ENCODE peak calls at places on chromosomes 6 and 20, in eight cellular contexts. G is heart left ventricle, X is pancreas, Y is suprapubic skin, B is dorsolateral prefrontal cortex, D is astrocyte of the cerebellum, E is lower leg skin, U is fibroblast of mammary gland. N is an unnamed sample.

GRCh38 chr20:1674361-1674760 is 16.8 kb upstream of the SIRPG start:
- DNase-seq in G (no peak), X (no peak), Y (no peak), B (no peak), D (no peak), E (no peak), U (no peak), N (peak)

GRCh38 chr20:36506253-36506652 is 35.1 kb upstream of the MYL9 start:
- DNase-seq in G (no peak), X (no peak), Y (no peak), B (no peak), D (no peak), E (no peak), U (no peak), N (no peak)

GRCh38 chr20:13819885-13820645 is 35.2 kb downstream of the NDUFAF5 start:
- DNase-seq in G (no peak), X (peak), Y (no peak), B (no peak), D (peak), E (no peak), U (peak), N (peak)

GRCh38 chr6:61809004-61809595 is 476.9 kb downstream of the KHDRBS2 start:
- DNase-seq in G (no peak), X (no peak), Y (no peak), B (no peak), D (no peak), E (no peak), U (peak), N (no peak)

GRCh38 chr20:51378171-51378928 is 164.2 kb downstream of the NFATC2 start:
- DNase-seq in G (no peak), X (no peak), Y (no peak), B (no peak), D (no peak), E (no peak), U (no peak), N (no peak)

GRCh38 chr6:39416026-39416425 is 93.5 kb upstream of the KCNK16 start:
- DNase-seq in G (no peak), X (no peak), Y (no peak), B (no peak), D (no peak), E (no peak), U (no peak), N (no peak)

GRCh38 chr6:162963861-162964260 is 236.1 kb downstream of the PACRG start:
- DNase-seq in G (no peak), X (no peak), Y (no peak), B (no peak), D (no peak), E (no peak), U (peak), N (no peak)

GRCh38 chr6:157519255-157520116 is 138.5 kb downstream of the ZDHHC14 start:
- DNase-seq in G (no peak), X (no peak), Y (no peak), B (no peak), D (no peak), E (no peak), U (no peak), N (no peak)

GRCh38 chr6:27096834-27097511 is 150.5 kb upstream of the PRSS16 start:
- DNase-seq in G (no peak), X (peak), Y (no peak), B (no peak), D (peak), E (no peak), U (peak), N (peak)

GRCh38 chr6:157244175-157244574 is 79.1 kb downstream of the TMEM242 start:
- DNase-seq in G (no peak), X (no peak), Y (no peak), B (no peak), D (no peak), E (no peak), U (peak), N (no peak)

GRCh38 chr6:26109776-26110175 is 22.5 kb downstream of the HFE start:
- DNase-seq in G (no peak), X (no peak), Y (no peak), B (no peak), D (no peak), E (no peak), U (no peak), N (no peak)

GRCh38 chr6:116363759-116364158 is 7.0 kb upstream of the DSE start:
- DNase-seq in G (no peak), X (no peak), Y (no peak), B (no peak), D (no peak), E (no peak), U (peak), N (no peak)

GRCh38 chr6:133315811-133316210 is 74.7 kb downstream of the EYA4 start:
- DNase-seq in G (no peak), X (no peak), Y (no peak), B (no peak), D (no peak), E (no peak), U (no peak), N (no peak)

GRCh38 chr20:10350188-10350842 is 83.7 kb downstream of the MKKS start:
- DNase-seq in G (no peak), X (no peak), Y (no peak), B (no peak), D (no peak), E (no peak), U (no peak), N (no peak)

GRCh38 chr6:81553246-81553645 is 199.2 kb downstream of the TENT5A start:
- DNase-seq in G (no peak), X (no peak), Y (no peak), B (no peak), D (no peak), E (no peak), U (peak), N (no peak)

GRCh38 chr6:34657037-34657306 is 39.6 kb downstream of the ILRUN start:
- DNase-seq in G (no peak), X (no peak), Y (no peak), B (no peak), D (peak), E (no peak), U (no peak), N (no peak)
- H3K4me3 ChIP-seq in G (peak), X (no peak), Y (peak), B (peak), D (peak), E (no peak), U (peak), N (no peak)

GRCh38 chr6:30341728-30342127 is 3.2 kb upstream of the RPP21 start:
- DNase-seq in G (no peak), X (no peak), Y (no peak), B (no peak), D (no peak), E (no peak), U (no peak), N (no peak)

GRCh38 chr6:30344191-30344867 is 627 bp upstream of the RPP21 start:
- DNase-seq in G (no peak), X (no peak), Y (no peak), B (no peak), D (no peak), E (no peak), U (no peak), N (no peak)

GRCh38 chr6:30345852-30346251 is 896 bp downstream of the RPP21 start:
- DNase-seq in G (no peak), X (no peak), Y (no peak), B (no peak), D (no peak), E (no peak), U (no peak), N (no peak)

GRCh38 chr6:30341249-30341648 is 3.7 kb upstream of the RPP21 start:
- DNase-seq in G (no peak), X (no peak), Y (no peak), B (no peak), D (no peak), E (no peak), U (no peak), N (no peak)

GRCh38 chr6:30344868-30345671 is at the start of gene RPP21:
- DNase-seq in G (peak), X (peak), Y (peak), B (peak), D (peak), E (peak), U (peak), N (peak)
- TF ChIP-seq CTCF in G (no peak), X (no peak), Y (no peak), B (no peak), D (no peak), E (no peak), U (no peak), N (no peak)

DNA sequence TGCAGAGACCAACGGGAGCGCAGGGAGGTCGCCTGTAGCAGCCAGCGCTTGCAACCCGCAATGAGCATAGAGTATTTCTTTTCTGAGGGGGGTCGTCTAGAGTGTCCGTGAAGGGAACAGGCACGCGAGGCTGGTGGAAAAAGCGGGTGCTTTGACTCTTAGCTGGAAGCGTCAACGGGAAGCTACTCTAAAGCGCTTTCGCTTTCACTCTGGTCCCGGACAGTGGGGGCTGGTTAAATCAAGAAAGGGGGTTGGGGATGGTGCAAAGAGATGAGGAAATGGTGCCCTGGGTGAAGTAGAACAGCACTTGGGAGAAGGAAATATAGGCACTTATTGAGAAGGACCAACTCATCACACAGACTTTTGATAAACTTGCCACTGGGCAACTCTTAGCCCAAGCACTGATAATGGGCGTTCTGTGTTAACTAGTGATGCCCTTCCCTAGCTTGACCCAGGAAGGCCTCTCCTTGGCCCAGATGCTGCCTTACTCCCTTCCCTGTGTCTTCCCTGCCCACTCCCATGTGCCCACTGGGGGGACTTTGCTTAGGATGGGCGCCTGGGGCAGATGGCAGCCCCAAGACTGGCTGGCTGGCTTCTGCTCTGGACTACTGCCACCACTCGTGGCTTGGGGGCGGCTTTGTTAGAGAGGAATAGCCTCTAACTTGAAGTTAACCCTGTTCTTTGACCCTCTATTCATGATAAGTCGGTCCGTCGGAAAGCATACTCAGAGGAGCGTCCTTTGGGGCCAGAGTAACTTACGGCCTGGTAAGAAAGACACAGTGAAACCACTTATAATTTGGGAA is 585 bp downstream of the PSMB9 start:
- DNase-seq in G (peak), X (peak), Y (no peak), B (no peak), D (no peak), E (no peak), U (peak), N (peak)
- H3K4me3 ChIP-seq in G (peak), X (peak), Y (peak), B (peak), D (peak), E (peak), U (peak), N (peak)

GRCh38 chr6:6674872-6675271 is 86.4 kb downstream of the LY86 start:
- DNase-seq in G (no peak), X (no peak), Y (no peak), B (no peak), D (no peak), E (no peak), U (peak), N (no peak)
- TF ChIP-seq CTCF in G (no peak), X (no peak), Y (no peak), B (no peak), D (peak), E (no peak), U (peak), N (no peak)

GRCh38 chr20:57317316-57317788 is 12.3 kb upstream of the SPO11 start:
- DNase-seq in G (no peak), X (no peak), Y (no peak), B (no peak), D (no peak), E (peak), U (no peak), N (no peak)
- H3K4me3 ChIP-seq in G (no peak), X (no peak), Y (no peak), B (no peak), D (no peak), E (no peak), U (no peak), N (no peak)

GRCh38 chr20:5504061-5504739 is 187.4 kb upstream of the PROKR2 start:
- DNase-seq in G (peak), X (peak), Y (peak), B (peak), D (no peak), E (peak), U (peak), N (peak)
- TF ChIP-seq CTCF in G (no peak), X (no peak), Y (no peak), B (no peak), D (no peak), E (no peak), U (no peak), N (no peak)

GRCh38 chr6:148345578-148345977 is 2.9 kb downstream of the SASH1 start:
- DNase-seq in G (no peak), X (no peak), Y (no peak), B (no peak), D (no peak), E (no peak), U (no peak), N (no peak)

GRCh38 chr6:148345176-148345575 is 2.5 kb downstream of the SASH1 start:
- DNase-seq in G (no peak), X (no peak), Y (no peak), B (no peak), D (no peak), E (no peak), U (no peak), N (no peak)

GRCh38 chr6:148343028-148343374 is 363 bp downstream of the SASH1 start:
- DNase-seq in G (no peak), X (peak), Y (no peak), B (no peak), D (no peak), E (peak), U (no peak), N (no peak)

GRCh38 chr6:148342146-148343027 is at the start of gene SASH1:
- DNase-seq in G (peak), X (peak), Y (peak), B (peak), D (peak), E (peak), U (peak), N (peak)

GRCh38 chr6:148343383-148343782 is 745 bp downstream of the SASH1 start:
- DNase-seq in G (no peak), X (no peak), Y (no peak), B (no peak), D (no peak), E (no peak), U (no peak), N (no peak)
- H3K4me3 ChIP-seq in G (peak), X (peak), Y (peak), B (peak), D (peak), E (peak), U (peak), N (no peak)